ENCODE peak calls at places on chromosomes 3 and 15, in four cellular contexts. M is K562, C is WTC11, N is HepG2. U is an unnamed sample.

GRCh38 chr3:33544126-33544525 is 103.9 kb upstream of the UBP1 start:
- DNase-seq in M (no peak), C (no peak), N (no peak), U (no peak)

GRCh38 chr3:133994166-133994910 is 35.4 kb downstream of the SLCO2A1 start:
- DNase-seq in M (no peak), C (no peak), N (no peak), U (no peak)

GRCh38 chr15:59892995-59893394 is 111.1 kb upstream of the FOXB1 start:
- DNase-seq in M (peak), C (peak), N (no peak), U (peak)

GRCh38 chr15:53569756-53570480 is 189.5 kb downstream of the WDR72 start:
- DNase-seq in M (no peak), C (no peak), N (no peak), U (no peak)

GRCh38 chr3:56758539-56758981 is 43.2 kb downstream of the ARHGEF3 start:
- DNase-seq in M (no peak), C (no peak), N (peak), U (no peak)

GRCh38 chr3:185997130-185997529 is 59.3 kb upstream of the TRA2B start:
- DNase-seq in M (no peak), C (no peak), N (no peak), U (no peak)

GRCh38 chr3:60552581-60552980 is 698.7 kb downstream of the FHIT start:
- DNase-seq in M (peak), C (no peak), N (no peak), U (no peak)

GRCh38 chr15:46354443-46354842 is 719.6 kb downstream of the SQOR start:
- DNase-seq in M (no peak), C (peak), N (no peak), U (no peak)

GRCh38 chr3:71010731-71011455 is 572.6 kb downstream of the FOXP1 start:
- DNase-seq in M (no peak), C (no peak), N (no peak), U (no peak)

GRCh38 chr15:73598540-73599195 is 34.5 kb downstream of the NPTN start:
- DNase-seq in M (no peak), C (no peak), N (no peak), U (no peak)

GRCh38 chr3:107983247-107983646 is 107.6 kb downstream of the CD47 start:
- DNase-seq in M (no peak), C (no peak), N (no peak), U (no peak)

GRCh38 chr3:9669277-9669676 is 20.0 kb downstream of the MTMR14 start:
- DNase-seq in M (no peak), C (no peak), N (no peak), U (no peak)

GRCh38 chr15:87722941-87723691 is 533.4 kb downstream of the NTRK3 start:
- DNase-seq in M (no peak), C (no peak), N (no peak), U (no peak)

GRCh38 chr15:67930720-67931119 is 90.9 kb upstream of the RNU6-1 start:
- DNase-seq in M (no peak), C (no peak), N (no peak), U (no peak)

GRCh38 chr3:143562789-143563188 is 285.5 kb downstream of the SLC9A9 start:
- DNase-seq in M (peak), C (no peak), N (no peak), U (no peak)

GRCh38 chr3:34140606-34141005 is 342.2 kb downstream of the PDCD6IP start:
- DNase-seq in M (no peak), C (no peak), N (no peak), U (no peak)

GRCh38 chr3:131762981-131763380 is 260.2 kb upstream of the MRPL3 start:
- DNase-seq in M (no peak), C (no peak), N (no peak), U (no peak)

GRCh38 chr3:1439395-1439794 is 346.6 kb downstream of the CNTN6 start:
- DNase-seq in M (peak), C (no peak), N (no peak), U (peak)

GRCh38 chr3:38110314-38111050 is 26.4 kb downstream of the ACAA1 start:
- DNase-seq in M (no peak), C (no peak), N (no peak), U (no peak)

GRCh38 chr15:65829150-65829764 is 37.2 kb upstream of the DENND4A start:
- DNase-seq in M (peak), C (no peak), N (peak), U (peak)

GRCh38 chr3:130582457-130583155 is 65.6 kb downstream of the COL6A6 start:
- DNase-seq in M (no peak), C (no peak), N (no peak), U (no peak)

GRCh38 chr3:133821767-133822638 is 16.4 kb downstream of the SRPRB start:
- DNase-seq in M (peak), C (peak), N (peak), U (no peak)

GRCh38 chr15:33374181-33375006 is 63.6 kb downstream of the RYR3 start:
- DNase-seq in M (no peak), C (no peak), N (no peak), U (no peak)

GRCh38 chr3:38131621-38132369 is 5.1 kb downstream of the ACAA1 start:
- DNase-seq in M (peak), C (peak), N (no peak), U (peak)

GRCh38 chr3:127990461-127990860 is 61.8 kb upstream of the SEC61A1 start:
- DNase-seq in M (no peak), C (no peak), N (no peak), U (no peak)

GRCh38 chr3:190696777-190697501 is 165.6 kb downstream of the GMNC start:
- DNase-seq in M (no peak), C (no peak), N (peak), U (no peak)
- TF ChIP-seq ELF4 in M (no peak), C (no peak), N (no peak), U (no peak)

GRCh38 chr15:62068071-62068786 is 1.5 kb downstream of the C2CD4A start:
- DNase-seq in M (peak), C (peak), N (peak), U (peak)
- TF ChIP-seq SP1 in M (no peak), C (no peak), N (no peak), U (no peak)

GRCh38 chr15:79602731-79603130 is 170.6 kb downstream of the MINAR1 start:
- DNase-seq in M (no peak), C (no peak), N (no peak), U (no peak)
- TF ChIP-seq ELF4 in M (no peak), C (no peak), N (no peak), U (no peak)

DNA sequence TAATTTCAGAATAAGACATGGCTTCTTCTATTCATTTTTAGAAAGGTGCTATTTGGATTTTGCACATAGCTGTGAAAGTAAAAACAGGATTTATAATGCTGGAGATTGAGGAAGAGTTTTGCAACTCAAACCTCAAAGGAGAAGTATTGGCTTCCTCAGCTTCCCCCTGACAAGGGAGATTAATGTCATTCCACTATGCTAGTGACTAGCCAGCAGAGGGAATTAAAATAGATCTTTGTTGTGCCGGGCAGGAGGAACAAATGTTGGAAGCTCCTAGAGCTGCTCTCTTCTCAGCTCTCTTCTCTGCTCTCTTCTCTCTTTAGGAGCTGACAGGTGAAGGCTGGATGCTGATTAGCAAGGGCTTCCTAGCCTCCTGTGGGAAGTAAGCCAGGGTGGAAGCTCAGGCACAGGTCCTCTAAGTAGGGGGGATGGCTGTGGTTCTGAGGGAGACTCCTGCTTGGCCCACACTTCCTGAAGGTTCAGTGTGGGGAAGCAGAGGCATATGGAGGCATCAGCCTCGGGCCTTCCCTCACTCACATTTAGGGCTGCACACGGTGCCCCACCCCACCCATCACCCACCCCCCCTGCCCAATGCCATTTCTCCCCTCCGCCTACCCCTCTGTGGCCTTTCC is 29.6 kb downstream of the CX3CR1 start:
- DNase-seq in M (no peak), C (no peak), N (no peak), U (no peak)
- TF ChIP-seq SP1 in M (no peak), C (no peak), N (no peak), U (no peak)

GRCh38 chr15:31326729-31327673 is at the start of gene KLF13:
- DNase-seq in M (peak), C (no peak), N (no peak), U (peak)
- TF ChIP-seq ELF4 in M (no peak), C (no peak), N (no peak), U (no peak)

GRCh38 chr15:84714816-84715215 is 1.1 kb downstream of the SEC11A start:
- DNase-seq in M (no peak), C (no peak), N (no peak), U (no peak)
- TF ChIP-seq SP1 in M (no peak), C (no peak), N (no peak), U (no peak)

DNA sequence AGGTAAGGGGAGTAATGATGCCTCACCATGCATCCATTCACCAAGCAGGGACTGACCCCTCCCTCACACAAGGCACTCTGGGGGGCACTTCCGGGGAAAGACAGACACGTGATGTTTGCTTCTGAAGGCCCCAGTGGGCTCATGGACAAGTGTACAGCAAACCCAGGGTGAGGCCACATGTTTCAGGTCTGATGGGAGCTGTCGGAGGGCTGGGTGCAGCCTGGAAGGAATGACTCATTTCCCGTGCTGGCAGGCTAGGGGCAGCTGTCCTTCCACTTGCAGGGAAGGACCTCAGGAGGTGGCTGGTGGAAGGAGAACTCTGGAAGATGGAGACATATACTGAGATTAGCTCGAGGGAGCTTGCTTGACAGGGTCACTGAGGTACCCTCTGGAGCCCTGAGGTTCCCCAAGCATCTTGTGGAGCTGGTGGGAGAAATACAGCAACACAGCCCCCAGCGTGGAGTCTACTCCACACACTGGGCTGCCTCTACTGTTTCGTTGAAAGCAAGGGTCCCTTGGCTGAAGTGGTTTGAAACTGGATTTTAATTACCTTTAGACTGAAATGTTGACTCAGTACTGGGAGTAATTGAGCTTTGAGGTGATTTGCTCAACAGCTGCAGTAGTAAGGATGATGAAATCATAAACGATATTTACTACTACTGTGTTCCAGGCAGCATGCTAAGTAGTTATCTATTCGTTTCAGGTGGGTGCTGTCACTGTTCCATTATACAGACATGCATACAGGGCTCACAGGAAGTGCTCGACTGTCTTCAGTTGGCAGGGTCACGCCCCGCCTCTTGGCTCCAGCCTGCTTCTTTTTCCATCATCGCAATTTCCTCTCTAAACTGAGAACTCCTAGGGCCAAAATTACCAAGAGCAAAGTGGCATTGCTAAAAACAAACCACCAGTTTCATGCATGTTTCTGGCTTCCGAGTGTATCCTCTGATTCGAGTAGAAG is 230.4 kb downstream of the ADAMTS17 start:
- DNase-seq in M (peak), C (no peak), N (peak), U (no peak)
- TF ChIP-seq ELF4 in M (no peak), C (no peak), N (no peak), U (no peak)

U was measured in HEK293T.